ENCODE peak calls at places on chromosome 15, in nine cellular contexts. X, J, P, N, T, K, Z, G and E are unnamed samples.

GRCh38 chr15:62545392-62546227 is 380.5 kb upstream of the C2CD4B start:
- DNase-seq in X (peak), J (no peak), P (no peak), N (no peak), T (no peak), K (peak), Z (no peak), G (peak), E (no peak)

GRCh38 chr15:70867911-70868467 is 14.0 kb upstream of the LARP6 start:
- DNase-seq in X (peak), J (no peak), P (no peak), N (no peak), T (no peak), K (peak), Z (no peak), G (peak), E (no peak)

GRCh38 chr15:77905301-77905920 is 172.1 kb downstream of the TBC1D2B start:
- DNase-seq in X (no peak), J (no peak), P (no peak), N (peak), T (no peak), K (no peak), Z (no peak), G (no peak), E (no peak)

GRCh38 chr15:59140422-59141226 is 35.7 kb downstream of the CCNB2 start:
- DNase-seq in X (peak), J (no peak), P (no peak), N (no peak), T (no peak), K (no peak), Z (no peak), G (no peak), E (no peak)

GRCh38 chr15:88624971-88625290 is 3.8 kb downstream of the AEN start:
- DNase-seq in X (no peak), J (no peak), P (no peak), N (no peak), T (no peak), K (no peak), Z (no peak), G (no peak), E (no peak)

GRCh38 chr15:88627463-88627862 is 6.3 kb downstream of the AEN start:
- DNase-seq in X (no peak), J (no peak), P (no peak), N (peak), T (no peak), K (no peak), Z (no peak), G (no peak), E (peak)

GRCh38 chr15:100340721-100341661 is 784 bp downstream of the ADAMTS17 start:
- DNase-seq in X (no peak), J (no peak), P (no peak), N (no peak), T (no peak), K (no peak), Z (peak), G (no peak), E (no peak)

GRCh38 chr15:75720787-75721461 is 8.3 kb upstream of the CSPG4 start:
- DNase-seq in X (peak), J (no peak), P (no peak), N (no peak), T (no peak), K (no peak), Z (peak), G (no peak), E (peak)

GRCh38 chr15:79724312-79724711 is 172.5 kb downstream of the MTHFS start:
- DNase-seq in X (peak), J (no peak), P (no peak), N (no peak), T (peak), K (no peak), Z (no peak), G (no peak), E (no peak)

GRCh38 chr15:64836023-64836536 is 5.6 kb upstream of the PLEKHO2 start:
- DNase-seq in X (no peak), J (no peak), P (no peak), N (no peak), T (no peak), K (no peak), Z (no peak), G (no peak), E (no peak)

GRCh38 chr15:38685686-38686339 is 121.2 kb upstream of the RASGRP1 start:
- DNase-seq in X (no peak), J (peak), P (no peak), N (no peak), T (no peak), K (no peak), Z (no peak), G (no peak), E (peak)

GRCh38 chr15:41983621-41984571 is 11.5 kb upstream of the EHD4 start:
- DNase-seq in X (no peak), J (peak), P (no peak), N (peak), T (no peak), K (no peak), Z (no peak), G (no peak), E (no peak)

GRCh38 chr15:22868495-22868894 is 30.0 kb downstream of the NIPA2 start:
- DNase-seq in X (no peak), J (no peak), P (no peak), N (no peak), T (no peak), K (no peak), Z (no peak), G (no peak), E (no peak)

GRCh38 chr15:63041982-63042878 is at the start of gene TPM1:
- DNase-seq in X (peak), J (peak), P (peak), N (no peak), T (peak), K (no peak), Z (peak), G (peak), E (peak)

GRCh38 chr15:74320358-74321247 is 46.8 kb downstream of the CYP11A1 start:
- DNase-seq in X (no peak), J (peak), P (no peak), N (no peak), T (peak), K (no peak), Z (no peak), G (peak), E (peak)

GRCh38 chr15:47366884-47367283 is 350.4 kb upstream of the SEMA6D start:
- DNase-seq in X (no peak), J (no peak), P (no peak), N (no peak), T (no peak), K (no peak), Z (no peak), G (no peak), E (no peak)

GRCh38 chr15:98981851-98982722 is 25.5 kb downstream of the PGPEP1L start:
- DNase-seq in X (peak), J (no peak), P (no peak), N (no peak), T (peak), K (no peak), Z (no peak), G (no peak), E (no peak)

GRCh38 chr15:62135532-62136134 is 29.5 kb downstream of the C2CD4B start:
- DNase-seq in X (peak), J (no peak), P (no peak), N (no peak), T (peak), K (no peak), Z (no peak), G (peak), E (no peak)

GRCh38 chr15:71410347-71410746 is 295.1 kb downstream of the THSD4 start:
- DNase-seq in X (no peak), J (no peak), P (no peak), N (no peak), T (no peak), K (no peak), Z (no peak), G (no peak), E (no peak)

GRCh38 chr15:86036243-86036642 is 43.4 kb upstream of the AGBL1 start:
- DNase-seq in X (no peak), J (no peak), P (no peak), N (no peak), T (no peak), K (no peak), Z (no peak), G (no peak), E (no peak)

GRCh38 chr15:81016253-81017068 is 15.7 kb downstream of the TLNRD1 start:
- DNase-seq in X (no peak), J (no peak), P (no peak), N (no peak), T (no peak), K (no peak), Z (no peak), G (no peak), E (no peak)

GRCh38 chr15:30921781-30922371 is 18.2 kb downstream of the FAN1 start:
- DNase-seq in X (peak), J (no peak), P (no peak), N (no peak), T (no peak), K (peak), Z (no peak), G (no peak), E (no peak)

GRCh38 chr15:39083213-39083612 is 497.7 kb upstream of the THBS1 start:
- DNase-seq in X (peak), J (no peak), P (no peak), N (no peak), T (no peak), K (no peak), Z (no peak), G (no peak), E (no peak)

GRCh38 chr15:65856821-65857455 is 12.4 kb upstream of the RAB11A start:
- DNase-seq in X (peak), J (peak), P (no peak), N (no peak), T (no peak), K (no peak), Z (peak), G (peak), E (peak)

GRCh38 chr15:67481680-67482079 is 39.3 kb upstream of the C15orf61 start:
- DNase-seq in X (no peak), J (no peak), P (no peak), N (no peak), T (no peak), K (no peak), Z (no peak), G (no peak), E (no peak)

GRCh38 chr15:86044981-86045380 is 34.7 kb upstream of the AGBL1 start:
- DNase-seq in X (no peak), J (no peak), P (no peak), N (no peak), T (no peak), K (no peak), Z (no peak), G (no peak), E (no peak)

GRCh38 chr15:33026614-33027013 is 167.9 kb downstream of the FMN1 start:
- DNase-seq in X (no peak), J (no peak), P (no peak), N (no peak), T (no peak), K (no peak), Z (no peak), G (no peak), E (no peak)

GRCh38 chr15:41936649-41937567 is 35.4 kb downstream of the EHD4 start:
- DNase-seq in X (peak), J (peak), P (no peak), N (peak), T (peak), K (peak), Z (no peak), G (no peak), E (peak)